ENCODE peak calls at places on chromosome 7, in eight cellular contexts. S is fibroblast of lung, Z is RWPE2, J is brain microvascular endothelial cell, C is fibroblast of mammary gland, K is AG04449, I is GM13977, Q is psoas muscle. Y is an unnamed sample.

GRCh38 chr7:155843426-155844018 is 31.3 kb upstream of the SHH start:
- DNase-seq in S (no peak), Z (peak; percentile 39), J (no peak), C (no peak), K (no peak), I (no peak), Q (no peak), Y (no peak)

GRCh38 chr7:151199196-151199874 is 11.0 kb downstream of the H2BK1 start:
- DNase-seq in S (no peak), Z (no peak), J (no peak), C (no peak), K (no peak), I (no peak), Q (no peak), Y (no peak)

GRCh38 chr7:82163586-82163985 is 280.0 kb downstream of the CACNA2D1 start:
- DNase-seq in S (no peak), Z (no peak), J (no peak), C (no peak), K (no peak), I (no peak), Q (no peak), Y (no peak)

GRCh38 chr7:106484562-106484961 is 176.4 kb downstream of the CCDC71L start:
- DNase-seq in S (peak; percentile 49), Z (no peak), J (no peak), C (peak; percentile 65), K (no peak), I (no peak), Q (no peak), Y (no peak)

GRCh38 chr7:24576171-24577052 is 3.2 kb downstream of the PALS2 start:
- DNase-seq in S (peak; percentile 74), Z (no peak), J (peak; percentile 60), C (peak; percentile 83), K (peak; percentile 37), I (peak; percentile 45), Q (no peak), Y (peak; percentile 40)

GRCh38 chr7:150731916-150732315 is 5.3 kb upstream of the GIMAP5 start:
- DNase-seq in S (no peak), Z (no peak), J (no peak), C (no peak), K (no peak), I (no peak), Q (no peak), Y (no peak)

GRCh38 chr7:74376256-74377036 is 77.3 kb upstream of the GTF2IRD1 start:
- DNase-seq in S (no peak), Z (no peak), J (no peak), C (no peak), K (no peak), I (no peak), Q (no peak), Y (no peak)

GRCh38 chr7:73899731-73900142 is 38.8 kb downstream of the TMEM270 start:
- DNase-seq in S (peak; percentile 87), Z (no peak), J (peak; percentile 27), C (peak; percentile 95), K (peak; percentile 65), I (no peak), Q (peak; percentile 85), Y (no peak)

GRCh38 chr7:34677491-34677890 is 19.5 kb downstream of the NPSR1 start:
- DNase-seq in S (no peak), Z (no peak), J (no peak), C (no peak), K (no peak), I (no peak), Q (no peak), Y (no peak)

GRCh38 chr7:39700932-39701331 is 77.6 kb downstream of the RALA start:
- DNase-seq in S (no peak), Z (no peak), J (no peak), C (no peak), K (no peak), I (no peak), Q (peak; percentile 17), Y (no peak)

GRCh38 chr7:151114151-151115090 is 28.1 kb downstream of the AGAP3 start:
- DNase-seq in S (peak; percentile 44), Z (no peak), J (no peak), C (no peak), K (no peak), I (peak; percentile 75), Q (no peak), Y (no peak)

GRCh38 chr7:36037121-36037662 is 115.9 kb upstream of the EEPD1 start:
- DNase-seq in S (peak; percentile 94), Z (peak; percentile 65), J (peak; percentile 91), C (peak; percentile 76), K (no peak), I (no peak), Q (peak; percentile 43), Y (no peak)

GRCh38 chr7:159020987-159021386 is 123.7 kb downstream of the VIPR2 start:
- DNase-seq in S (no peak), Z (no peak), J (no peak), C (no peak), K (no peak), I (no peak), Q (no peak), Y (no peak)

DNA sequence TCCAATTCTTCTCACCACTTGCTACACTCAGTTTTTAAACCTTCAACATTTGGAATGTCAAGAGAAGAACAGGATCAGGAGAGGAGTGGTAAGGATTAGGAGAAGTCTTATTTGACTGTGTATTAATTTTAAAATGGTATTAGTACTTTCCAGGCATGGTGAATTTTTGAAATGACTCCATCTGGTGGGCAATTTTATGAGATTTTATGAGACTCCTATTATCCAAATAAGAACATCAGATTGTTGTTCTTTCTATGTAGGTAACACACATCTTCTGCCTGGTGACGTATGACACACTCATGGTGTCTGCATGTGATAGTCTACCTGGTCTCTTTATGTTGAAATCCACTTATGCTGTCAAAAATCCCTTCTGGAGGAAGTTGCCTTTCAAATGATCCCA is 51.0 kb downstream of the SLC13A1 start:
- DNase-seq in S (no peak), Z (no peak), J (no peak), C (no peak), K (no peak), I (no peak), Q (no peak), Y (no peak)
- TF ChIP-seq CTCF in S (peak; percentile 4), Z (peak; percentile 14), J (peak; percentile 1), C (no peak), K (no peak), I (no peak), Q (no peak), Y (no peak)

DNA sequence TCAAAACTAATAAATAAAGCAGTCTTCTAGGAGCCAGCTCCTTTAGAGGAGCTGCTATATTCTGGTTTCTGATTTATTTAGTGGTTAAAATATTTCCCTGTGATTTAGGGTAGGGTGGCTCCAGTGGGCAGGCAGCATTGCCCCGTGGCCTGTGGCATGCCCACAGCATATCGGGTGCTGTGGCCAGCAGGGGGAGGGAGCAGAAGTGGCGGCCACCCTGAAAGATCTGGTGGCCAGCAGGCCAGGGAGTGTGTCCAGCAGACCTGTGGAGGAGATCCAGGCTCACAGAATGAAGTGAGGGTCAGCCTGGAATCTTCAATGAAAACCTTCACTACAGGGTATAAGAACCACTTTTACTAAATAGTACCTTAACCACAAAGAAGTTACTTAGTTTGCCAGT is 189.2 kb downstream of the TAX1BP1 start:
- DNase-seq in S (no peak), Z (no peak), J (no peak), C (no peak), K (no peak), I (no peak), Q (no peak), Y (no peak)
- TF ChIP-seq CTCF in S (no peak), Z (no peak), J (peak; percentile 23), C (no peak), K (no peak), I (no peak), Q (no peak), Y (no peak)

DNA sequence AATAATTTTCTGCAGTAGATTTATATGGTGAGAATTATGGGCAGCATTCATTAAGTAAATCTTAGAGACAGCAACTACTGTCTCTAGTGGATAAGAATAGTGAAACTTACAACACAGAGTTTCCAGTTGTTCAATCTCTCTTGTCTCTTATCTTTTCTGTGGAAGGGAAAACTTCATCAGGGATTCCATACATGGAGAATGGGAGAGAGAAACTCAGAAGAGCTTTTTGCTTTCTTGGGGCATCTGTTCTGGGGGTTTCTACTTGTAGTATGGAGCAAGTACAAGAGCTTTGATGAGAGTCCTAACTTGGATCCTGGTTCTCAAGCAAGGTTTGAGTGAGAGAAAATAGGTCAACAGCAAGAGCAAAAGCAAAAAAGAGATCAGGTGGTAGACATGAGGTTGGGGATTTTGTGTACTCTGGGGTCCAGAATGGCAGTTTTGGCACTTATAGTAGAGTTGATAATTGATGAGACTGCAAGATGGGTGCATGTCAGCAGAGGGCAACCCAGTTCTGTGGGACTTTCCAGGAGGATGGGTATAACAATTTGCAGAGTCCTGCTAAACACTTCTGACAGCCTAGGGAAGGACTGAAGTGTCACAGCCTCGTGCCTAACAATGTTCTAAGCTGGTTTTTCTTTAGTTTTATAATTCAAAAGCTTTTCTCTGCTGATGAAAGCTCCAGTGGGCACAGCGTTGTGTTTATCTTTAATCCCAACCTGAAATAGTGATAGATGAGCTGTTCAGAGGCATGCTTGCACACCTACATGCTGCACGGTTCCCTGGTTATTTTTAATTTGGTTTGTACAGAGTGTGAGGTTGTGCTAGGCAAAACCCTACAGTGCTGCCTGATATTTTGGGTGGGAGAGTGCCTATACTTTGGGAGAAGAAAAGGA is 32.0 kb upstream of the STRIP2 start:
- DNase-seq in S (no peak), Z (no peak), J (no peak), C (peak; percentile 3), K (no peak), I (peak; percentile 22), Q (no peak), Y (peak; percentile 31)
- TF ChIP-seq CTCF in S (no peak), Z (peak; percentile 39), J (peak; percentile 30), C (peak; percentile 16), K (no peak), I (peak; percentile 23), Q (peak; percentile 24), Y (peak; percentile 27)

GRCh38 chr7:20116869-20117268 is 100.3 kb downstream of the MACC1 start:
- DNase-seq in S (no peak), Z (no peak), J (no peak), C (no peak), K (no peak), I (no peak), Q (no peak), Y (no peak)

GRCh38 chr7:20111821-20112542 is 105.2 kb downstream of the MACC1 start:
- DNase-seq in S (no peak), Z (no peak), J (no peak), C (no peak), K (no peak), I (no peak), Q (no peak), Y (no peak)

GRCh38 chr7:20112646-20113045 is 104.5 kb downstream of the MACC1 start:
- DNase-seq in S (no peak), Z (no peak), J (no peak), C (no peak), K (no peak), I (no peak), Q (no peak), Y (no peak)

GRCh38 chr7:20113423-20114027 is 103.7 kb downstream of the MACC1 start:
- DNase-seq in S (no peak), Z (no peak), J (no peak), C (no peak), K (no peak), I (peak; percentile 9), Q (no peak), Y (peak; percentile 15)

DNA sequence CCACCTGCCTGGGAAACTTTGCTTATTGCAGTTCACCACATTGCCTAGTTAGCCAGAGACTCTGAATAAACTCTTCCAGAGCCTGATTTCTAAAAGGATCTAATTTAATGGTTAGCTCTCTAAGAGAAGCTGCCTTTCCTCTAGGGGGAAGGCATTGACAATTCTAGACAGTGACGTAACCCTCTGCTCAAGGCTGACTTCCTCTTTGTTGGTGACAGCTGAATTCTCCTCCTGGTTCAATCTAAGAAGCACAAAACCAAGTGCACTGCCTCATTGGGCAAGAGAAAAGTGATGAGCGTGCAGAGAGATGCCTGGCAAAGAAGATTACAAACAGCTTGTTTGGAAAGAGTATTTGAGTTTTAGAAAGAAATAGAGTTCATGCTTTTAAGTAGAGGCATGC is 102.7 kb downstream of the MACC1 start:
- DNase-seq in S (peak; percentile 10), Z (no peak), J (peak; percentile 10), C (peak; percentile 12), K (no peak), I (peak; percentile 41), Q (no peak), Y (peak; percentile 41)
- TF ChIP-seq CTCF in S (no peak), Z (no peak), J (no peak), C (no peak), K (no peak), I (no peak), Q (no peak), Y (no peak)